ENCODE peak calls at places on chromosome 12, in five cellular contexts. S is DND-41, Y is AG09309, L is sigmoid colon, T is fibroblast of pulmonary artery. F is an unnamed sample.

GRCh38 chr12:42421844-42422779 is 96.1 kb downstream of the PPHLN1 start:
- DNase-seq in L (no peak), Y (peak), T (peak), S (no peak), F (no peak)

GRCh38 chr12:118189761-118190181 is 53.8 kb downstream of the PEBP1 start:
- DNase-seq in T (peak), Y (no peak), L (peak), S (no peak), F (no peak)

GRCh38 chr12:116495260-116495659 is 63.9 kb upstream of the MAP1LC3B2 start:
- DNase-seq in S (no peak), T (no peak), L (no peak), Y (no peak), F (no peak)

GRCh38 chr12:13223176-13223806 is 26.8 kb downstream of the EMP1 start:
- DNase-seq in T (peak), L (no peak), Y (peak), S (no peak), F (no peak)

GRCh38 chr12:45727994-45728624 is 1.4 kb upstream of the ARID2 start:
- DNase-seq in Y (no peak), S (no peak), L (no peak), T (no peak), F (no peak)

GRCh38 chr12:19893514-19893913 is 454.2 kb downstream of the AEBP2 start:
- DNase-seq in S (no peak), Y (no peak), L (no peak), T (peak), F (no peak)

GRCh38 chr12:114820773-114821172 is 136.8 kb upstream of the TBX3 start:
- DNase-seq in S (no peak), L (no peak), Y (no peak), T (no peak), F (no peak)

GRCh38 chr12:105562727-105563072 is 232.2 kb downstream of the C12orf75 start:
- DNase-seq in Y (no peak), L (no peak), T (no peak), S (no peak), F (no peak)

GRCh38 chr12:25699454-25699853 is 146.4 kb upstream of the LMNTD1 start:
- DNase-seq in S (no peak), T (peak), Y (no peak), L (no peak), F (no peak)

GRCh38 chr12:46218509-46219095 is 50.2 kb downstream of the SLC38A1 start:
- DNase-seq in S (peak), Y (no peak), T (no peak), L (no peak), F (no peak)

GRCh38 chr12:90085491-90086274 is 377.0 kb upstream of the ATP2B1 start:
- DNase-seq in L (no peak), S (no peak), Y (no peak), T (no peak), F (no peak)

GRCh38 chr12:54360717-54361456 is 3.4 kb downstream of the GPR84 start:
- DNase-seq in L (peak), Y (no peak), S (peak), T (peak), F (no peak)

GRCh38 chr12:53500119-53500775 is 836 bp upstream of the TARBP2 start:
- DNase-seq in T (peak), L (peak), Y (no peak), S (no peak), F (no peak)

GRCh38 chr12:75724913-75725312 is 213.5 kb upstream of the KRR1 start:
- DNase-seq in L (peak), T (peak), Y (peak), S (no peak), F (no peak)

GRCh38 chr12:6187948-6188793 is 12.0 kb upstream of the CD9 start:
- DNase-seq in S (no peak), Y (no peak), T (no peak), L (no peak), F (no peak)

GRCh38 chr12:85423947-85424346 is 143.9 kb downstream of the ALX1 start:
- DNase-seq in S (no peak), T (no peak), L (no peak), Y (no peak), F (no peak)

GRCh38 chr12:64103821-64104220 is 118.3 kb downstream of the KICS2 start:
- DNase-seq in L (no peak), T (no peak), S (no peak), Y (no peak), F (no peak)

GRCh38 chr12:111953455-111953854 is 59.5 kb downstream of the TMEM116 start:
- DNase-seq in T (peak), L (no peak), Y (no peak), S (no peak), F (no peak)

GRCh38 chr12:8493084-8493483 is 20.2 kb upstream of the CLEC4D start:
- DNase-seq in T (no peak), S (no peak), Y (no peak), L (no peak), F (peak)

GRCh38 chr12:121793836-121794531 is 496 bp upstream of the RHOF start:
- DNase-seq in Y (no peak), S (peak), T (peak), L (peak), F (peak)

GRCh38 chr12:131075194-131075593 is 121.5 kb downstream of the ADGRD1 start:
- DNase-seq in L (no peak), Y (no peak), S (no peak), T (no peak), F (no peak)

GRCh38 chr12:1799068-1799881 is 21.1 kb upstream of the LRTM2 start:
- DNase-seq in L (no peak), Y (no peak), S (no peak), T (no peak), F (no peak)

GRCh38 chr12:54279632-54280400 is at the start of gene CBX5:
- DNase-seq in T (peak), L (peak), Y (peak), S (peak), F (peak)

GRCh38 chr12:24918596-24918995 is 30.3 kb downstream of the BCAT1 start:
- DNase-seq in Y (no peak), L (no peak), S (no peak), T (no peak), F (no peak)

GRCh38 chr12:15540469-15540872 is 218.2 kb downstream of the PTPRO start:
- DNase-seq in T (peak), S (no peak), L (no peak), Y (peak), F (no peak)

GRCh38 chr12:93247313-93248057 is 130.2 kb upstream of the NUDT4 start:
- DNase-seq in Y (no peak), S (no peak), L (no peak), T (peak), F (no peak)

GRCh38 chr12:71306808-71307207 is 132.8 kb upstream of the LGR5 start:
- DNase-seq in T (no peak), Y (no peak), L (no peak), S (no peak), F (no peak)

GRCh38 chr12:83823386-83824045 is 1089.1 kb downstream of the SLC6A15 start:
- DNase-seq in L (no peak), T (peak), Y (no peak), S (no peak), F (peak)

GRCh38 chr12:124228050-124228711 is 66.7 kb upstream of the RFLNA start:
- DNase-seq in L (no peak), Y (no peak), T (no peak), S (peak), F (no peak)

GRCh38 chr12:46177020-46177419 is 91.8 kb downstream of the SLC38A1 start:
- DNase-seq in L (no peak), Y (no peak), S (no peak), T (no peak), F (no peak)

GRCh38 chr12:20040844-20041243 is 327.5 kb upstream of the PDE3A start:
- DNase-seq in S (no peak), Y (no peak), T (no peak), L (no peak), F (no peak)

GRCh38 chr12:32134144-32134888 is 27.7 kb downstream of the BICD1 start:
- DNase-seq in L (no peak), Y (no peak), S (no peak), T (peak), F (peak)

GRCh38 chr12:114623737-114624136 is 60.2 kb downstream of the TBX3 start:
- DNase-seq in L (no peak), Y (no peak), S (no peak), T (no peak), F (no peak)

GRCh38 chr12:131088701-131089525 is 135.2 kb downstream of the ADGRD1 start:
- DNase-seq in T (no peak), S (peak), Y (no peak), L (peak), F (no peak)

GRCh38 chr12:40001406-40001805 is 104.5 kb downstream of the SLC2A13 start:
- DNase-seq in T (no peak), S (no peak), L (no peak), Y (no peak), F (no peak)

DNA sequence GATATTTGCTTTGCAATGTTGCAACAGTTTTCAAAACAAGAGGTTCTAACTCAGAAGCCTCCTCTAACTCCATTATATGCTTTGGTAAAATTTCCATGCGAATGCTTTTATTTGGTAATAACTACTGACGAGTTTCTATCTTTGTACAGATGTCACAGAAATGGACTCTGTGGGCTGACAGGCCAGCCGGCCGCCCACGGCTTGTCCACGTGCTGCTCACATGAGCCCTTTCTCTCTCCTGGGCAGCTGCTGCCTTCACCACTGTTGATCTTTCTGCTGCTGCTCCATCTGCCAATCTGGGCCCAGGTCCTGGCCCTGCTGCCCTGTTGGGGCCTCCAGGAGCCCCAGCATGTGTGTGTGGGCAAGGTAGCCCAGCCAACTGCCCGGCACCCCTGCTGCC is 168.2 kb upstream of the TMEM132C start:
- DNase-seq in Y (no peak), T (no peak), S (no peak), L (no peak), F (no peak)
- H3K4me3 ChIP-seq in Y (no peak), T (no peak), S (no peak), L (no peak), F (no peak)

DNA sequence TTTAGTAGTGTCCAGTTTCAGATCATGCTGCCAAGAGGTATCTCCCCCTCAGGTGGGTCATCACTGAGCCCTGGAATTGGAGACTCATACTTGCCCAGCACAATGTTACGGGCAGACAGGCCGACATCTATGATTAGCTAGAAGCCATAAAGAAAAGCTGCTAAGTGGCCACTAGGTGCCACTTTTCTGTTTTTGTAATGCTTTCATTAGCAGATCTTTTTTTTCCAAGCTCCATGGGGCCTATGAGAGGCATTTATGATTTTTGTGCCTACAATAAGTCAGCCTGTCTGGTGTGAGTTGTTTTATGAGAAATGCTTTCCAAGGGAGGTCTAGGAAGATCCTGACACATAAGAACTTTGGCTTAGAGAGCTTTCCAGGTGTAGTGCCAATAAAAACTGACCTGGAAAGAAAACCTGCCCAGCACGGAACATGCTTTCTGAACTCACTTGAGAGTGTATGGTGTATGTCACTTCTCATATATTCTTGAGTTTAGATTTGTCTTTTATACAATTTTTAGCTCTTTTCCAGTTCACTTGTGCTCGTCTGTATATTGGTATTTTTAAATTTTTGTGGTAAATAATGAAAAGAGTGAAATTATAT is 21.8 kb upstream of the SMCO2 start:
- DNase-seq in Y (peak), L (no peak), S (no peak), T (peak), F (no peak)
- TF ChIP-seq CTCF in Y (peak), L (peak), S (peak), T (peak), F (peak)

DNA sequence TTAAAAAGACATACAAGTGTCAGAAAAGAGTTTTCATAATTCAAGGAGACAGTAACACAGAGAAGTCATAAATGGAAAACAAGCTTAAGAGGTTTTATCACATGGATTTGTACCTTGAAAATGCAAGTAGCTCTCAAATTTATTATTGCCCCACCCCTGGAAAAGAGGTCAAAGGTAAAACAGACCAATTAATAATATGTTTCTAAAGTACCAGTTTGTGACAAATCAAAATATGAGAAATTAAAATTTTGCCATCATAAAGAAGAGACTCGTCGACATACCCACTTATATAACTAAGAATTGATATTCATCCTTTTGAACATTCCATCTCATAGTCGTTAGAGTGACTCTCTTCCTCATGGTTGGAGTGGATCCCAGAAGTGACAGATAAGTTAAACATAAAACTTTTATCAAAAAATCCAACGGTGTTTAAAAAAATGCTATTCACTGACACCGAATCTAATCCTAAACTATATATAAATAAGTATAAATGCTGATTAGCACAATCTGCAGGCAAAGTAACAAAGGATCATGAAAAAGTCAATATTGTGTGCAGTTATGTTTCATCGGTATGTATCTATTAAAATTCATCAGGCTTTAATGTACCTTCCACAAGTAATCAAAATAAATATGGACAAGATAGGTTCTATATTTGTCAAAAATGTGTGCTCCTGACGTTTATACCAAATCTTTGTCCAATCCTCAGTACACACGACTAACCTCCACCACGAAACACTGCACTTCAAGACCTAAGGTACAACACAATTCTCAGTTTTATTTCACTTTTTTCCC is 2.3 kb downstream of the CORO1C start:
- DNase-seq in L (no peak), S (no peak), Y (no peak), T (peak), F (no peak)
- H3K4me3 ChIP-seq in L (peak), S (peak), Y (peak), T (peak), F (peak)

DNA sequence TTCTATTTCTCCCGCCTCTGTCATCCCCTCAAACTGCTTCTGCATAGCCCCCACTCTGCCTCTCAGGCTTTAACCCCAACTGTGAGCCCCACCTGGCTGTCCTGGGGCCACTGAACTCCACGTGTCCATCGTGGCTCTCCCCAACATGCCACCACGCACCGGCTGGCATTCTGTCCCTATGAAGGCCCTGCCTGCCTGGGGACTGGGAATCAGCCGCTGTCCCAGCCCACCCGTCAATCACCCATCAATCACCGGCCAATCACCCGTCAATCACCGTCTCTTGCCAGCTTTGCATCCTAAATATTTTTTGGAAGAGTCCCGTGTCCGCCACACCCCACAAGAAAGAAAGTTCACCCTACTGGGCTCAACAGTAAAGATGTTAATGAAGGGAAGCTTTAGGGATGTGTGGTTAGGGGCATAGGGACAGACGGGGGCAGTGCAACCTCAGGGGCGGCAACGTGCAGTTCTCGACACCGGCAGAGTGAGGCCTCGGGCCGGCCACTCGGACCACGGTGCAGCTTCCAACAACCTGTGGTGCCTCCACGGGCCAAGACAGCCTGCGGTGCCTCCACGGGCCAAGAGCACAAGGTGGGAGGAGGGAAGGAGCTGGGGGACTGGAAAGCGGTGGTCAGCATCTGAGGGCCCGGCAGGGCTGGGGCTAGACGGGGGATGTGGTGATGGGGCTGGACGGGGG is 85.6 kb downstream of the GALNT9 start:
- DNase-seq in L (peak), T (no peak), S (no peak), Y (no peak), F (no peak)
- TF ChIP-seq CTCF in L (no peak), T (no peak), S (no peak), Y (no peak), F (no peak)

DNA sequence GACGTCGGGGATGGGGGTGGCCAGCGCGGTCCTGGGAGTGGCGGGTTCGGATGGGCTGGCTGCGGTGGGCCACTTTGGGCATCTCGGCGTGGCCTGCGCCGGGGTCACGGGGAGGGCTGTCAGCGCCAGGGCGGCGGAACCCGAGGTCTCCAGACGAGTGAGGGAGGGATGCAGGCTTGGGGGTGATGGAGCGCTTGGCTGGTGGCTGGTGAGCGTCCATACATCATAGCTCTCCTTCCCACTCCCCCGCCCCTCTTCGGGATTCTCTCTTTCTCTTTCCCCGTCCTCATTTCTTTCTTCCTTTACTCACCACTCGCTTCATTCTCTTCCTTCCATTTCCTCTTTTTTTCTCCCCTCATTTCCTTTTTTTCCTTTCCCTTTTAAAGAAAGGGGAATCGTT is 260.1 kb upstream of the E2F7 start:
- DNase-seq in T (no peak), Y (no peak), S (no peak), L (no peak), F (no peak)
- H3K4me3 ChIP-seq in T (peak), Y (peak), S (no peak), L (peak), F (no peak)

DNA sequence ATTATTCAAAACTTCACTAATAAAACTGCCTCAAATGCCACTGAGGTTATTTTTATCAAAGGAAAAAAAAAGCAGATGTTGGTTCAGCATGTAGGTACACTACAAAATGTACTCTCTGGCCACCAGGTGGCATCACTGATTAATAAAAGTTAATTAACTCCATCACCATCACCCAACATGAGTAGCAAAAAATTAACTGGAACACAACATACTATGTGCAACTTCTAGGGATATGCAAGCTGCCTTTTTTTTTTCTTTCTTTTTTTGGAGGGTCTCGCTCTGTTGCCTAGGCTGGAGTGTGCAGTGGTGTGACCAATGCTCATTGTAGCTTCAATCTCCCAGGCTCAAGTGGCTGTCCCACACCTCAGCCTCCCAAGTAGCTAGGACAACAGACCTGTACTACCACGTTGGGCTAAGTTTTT is 43.8 kb upstream of the NR2C1 start:
- DNase-seq in L (peak), Y (peak), T (peak), S (peak), F (peak)
- TF ChIP-seq CTCF in L (peak), Y (peak), T (peak), S (peak), F (peak)

F was measured in GM12864.